ENCODE peak calls at places on chromosomes 12 and 14, in five cellular contexts. Z, F, C, R and Q are unnamed samples.

GRCh38 chr12:112261559-112261958 is 120.7 kb downstream of the HECTD4 start:
- DNase-seq in Z (peak), F (peak), C (no peak), R (no peak), Q (no peak)

GRCh38 chr14:96055065-96055752 is 16.0 kb downstream of the C14orf132 start:
- DNase-seq in Z (no peak), F (no peak), C (no peak), R (no peak), Q (no peak)

GRCh38 chr12:28340261-28340660 is 150.0 kb downstream of the CCDC91 start:
- DNase-seq in Z (no peak), F (no peak), C (no peak), R (no peak), Q (no peak)

GRCh38 chr14:50091240-50091914 is 25.0 kb downstream of the VCPKMT start:
- DNase-seq in Z (no peak), F (no peak), C (no peak), R (no peak), Q (no peak)

GRCh38 chr14:99730876-99731351 is 46.8 kb downstream of the CYP46A1 start:
- DNase-seq in Z (no peak), F (no peak), C (no peak), R (peak), Q (no peak)

GRCh38 chr14:61226015-61226654 is 55.0 kb downstream of the TMEM30B start:
- DNase-seq in Z (no peak), F (no peak), C (no peak), R (no peak), Q (no peak)

GRCh38 chr14:77316872-77317271 is 3.8 kb downstream of the POMT2 start:
- DNase-seq in Z (peak), F (no peak), C (no peak), R (no peak), Q (no peak)

GRCh38 chr14:60300019-60300418 is 51.0 kb downstream of the PPM1A start:
- DNase-seq in Z (no peak), F (no peak), C (no peak), R (no peak), Q (no peak)

GRCh38 chr14:31080060-31080459 is 53.9 kb upstream of the STRN3 start:
- DNase-seq in Z (peak), F (no peak), C (no peak), R (no peak), Q (no peak)

GRCh38 chr14:89340200-89340667 is 76.8 kb downstream of the FOXN3 start:
- DNase-seq in Z (peak), F (no peak), C (no peak), R (no peak), Q (no peak)

GRCh38 chr12:106521901-106522300 is 60.9 kb upstream of the RFX4 start:
- DNase-seq in Z (no peak), F (no peak), C (no peak), R (no peak), Q (no peak)

GRCh38 chr12:95623554-95624170 is 72.4 kb upstream of the USP44 start:
- DNase-seq in Z (peak), F (peak), C (no peak), R (peak), Q (peak)

GRCh38 chr12:58412466-58412865 is 471.1 kb downstream of the ATP23 start:
- DNase-seq in Z (no peak), F (peak), C (no peak), R (no peak), Q (no peak)

GRCh38 chr12:41967668-41968649 is 176.7 kb downstream of the GXYLT1 start:
- DNase-seq in Z (peak), F (peak), C (no peak), R (no peak), Q (no peak)

GRCh38 chr12:19288603-19289244 is 150.6 kb upstream of the AEBP2 start:
- DNase-seq in Z (peak), F (peak), C (no peak), R (no peak), Q (no peak)

GRCh38 chr12:127260531-127260930 is 1006.4 kb upstream of the TMEM132C start:
- DNase-seq in Z (peak), F (no peak), C (no peak), R (no peak), Q (no peak)

GRCh38 chr14:101442451-101442850 is 118.8 kb upstream of the DIO3 start:
- DNase-seq in Z (no peak), F (no peak), C (no peak), R (peak), Q (no peak)

GRCh38 chr12:76455582-76456345 is 103.8 kb downstream of the OSBPL8 start:
- DNase-seq in Z (peak), F (peak), C (no peak), R (no peak), Q (peak)

GRCh38 chr12:24424889-24425600 is 475.6 kb upstream of the SOX5 start:
- DNase-seq in Z (no peak), F (no peak), C (no peak), R (no peak), Q (no peak)

DNA sequence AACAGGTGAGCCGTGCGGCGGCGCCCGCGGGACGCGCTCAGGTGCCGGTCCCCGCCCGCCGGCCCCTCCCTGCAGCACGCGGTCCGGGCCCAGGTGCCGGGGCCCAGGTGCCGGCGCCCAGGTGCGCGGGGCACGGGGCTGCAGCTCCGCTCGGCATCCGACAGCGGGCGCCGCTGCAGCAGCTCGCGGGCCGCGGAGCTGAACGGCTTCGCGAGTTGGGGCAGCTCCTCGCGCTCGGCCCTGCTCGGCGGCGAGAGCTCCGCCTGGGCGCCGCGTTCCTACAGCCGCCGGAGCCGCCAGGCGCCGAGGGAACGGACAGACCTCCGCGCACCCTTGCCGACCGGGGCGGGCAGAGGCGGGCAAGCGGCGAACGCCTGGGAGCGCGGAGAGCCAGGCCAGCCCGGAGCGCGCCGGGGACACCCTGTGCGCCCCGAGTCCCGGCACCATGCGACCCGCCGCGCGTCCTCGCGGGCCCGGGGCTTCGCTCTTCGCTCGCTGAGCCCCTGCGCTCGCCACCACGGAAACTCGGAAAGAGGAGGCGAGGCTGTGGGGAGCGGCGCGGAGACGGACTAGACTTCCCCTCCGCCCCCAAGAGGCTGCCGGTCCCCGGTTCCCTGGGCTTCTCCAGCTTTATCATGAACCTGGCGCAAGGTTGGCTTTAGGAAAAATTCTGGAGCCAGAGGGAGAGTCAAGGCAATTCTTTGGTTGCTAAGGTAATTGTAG is at the start of gene RGS6:
- DNase-seq in Z (peak), F (peak), C (no peak), R (no peak), Q (no peak)
- H3K4me3 ChIP-seq in Z (no peak), F (peak), C (peak), R (peak), Q (no peak)

DNA sequence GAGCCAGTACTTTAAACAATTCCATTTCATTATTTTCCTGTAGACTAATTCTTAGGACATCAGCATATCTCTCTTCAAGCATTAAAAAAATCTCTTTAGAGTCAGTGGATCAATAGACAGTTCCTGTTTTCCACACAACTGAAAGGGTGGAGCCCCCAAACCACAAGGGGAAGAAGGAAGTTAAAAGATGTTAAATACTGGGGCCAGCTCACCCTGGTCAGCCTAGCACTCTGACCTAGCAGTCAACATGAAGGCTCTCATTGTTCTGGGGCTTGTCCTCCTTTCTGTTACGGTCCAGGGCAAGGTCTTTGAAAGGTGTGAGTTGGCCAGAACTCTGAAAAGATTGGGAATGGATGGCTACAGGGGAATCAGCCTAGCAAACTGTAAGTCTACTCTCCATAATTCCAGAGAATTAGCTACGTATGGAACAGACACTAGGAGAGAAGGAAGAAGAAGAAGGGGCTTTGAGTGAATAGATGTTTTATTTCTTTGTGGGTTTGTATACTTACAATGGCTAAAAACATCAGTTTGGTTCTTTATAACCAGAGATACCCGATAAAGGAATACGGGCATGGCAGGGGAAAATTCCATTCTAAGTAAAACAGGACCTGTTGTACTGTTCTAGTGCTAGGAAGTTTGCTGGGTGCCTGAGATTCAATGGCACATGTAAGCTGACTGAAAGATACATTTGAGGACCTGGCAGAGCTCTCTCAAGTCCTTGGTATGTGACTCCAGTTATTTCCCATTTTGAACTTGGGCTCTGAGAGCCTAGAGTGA is at the start of gene LYZ:
- DNase-seq in Z (no peak), F (no peak), C (no peak), R (no peak), Q (no peak)
- H3K4me3 ChIP-seq in Z (no peak), F (no peak), C (no peak), R (no peak), Q (no peak)

GRCh38 chr14:68967459-68967940 is 11.6 kb downstream of the ACTN1 start:
- DNase-seq in Z (no peak), F (no peak), C (no peak), R (no peak), Q (no peak)
- H3K4me3 ChIP-seq in Z (no peak), F (no peak), C (no peak), R (no peak), Q (no peak)

GRCh38 chr14:24261969-24262327 is 1.0 kb downstream of the TGM1 start:
- DNase-seq in Z (no peak), F (no peak), C (no peak), R (no peak), Q (no peak)
- H3K4me3 ChIP-seq in Z (peak), F (no peak), C (peak), R (no peak), Q (no peak)

DNA sequence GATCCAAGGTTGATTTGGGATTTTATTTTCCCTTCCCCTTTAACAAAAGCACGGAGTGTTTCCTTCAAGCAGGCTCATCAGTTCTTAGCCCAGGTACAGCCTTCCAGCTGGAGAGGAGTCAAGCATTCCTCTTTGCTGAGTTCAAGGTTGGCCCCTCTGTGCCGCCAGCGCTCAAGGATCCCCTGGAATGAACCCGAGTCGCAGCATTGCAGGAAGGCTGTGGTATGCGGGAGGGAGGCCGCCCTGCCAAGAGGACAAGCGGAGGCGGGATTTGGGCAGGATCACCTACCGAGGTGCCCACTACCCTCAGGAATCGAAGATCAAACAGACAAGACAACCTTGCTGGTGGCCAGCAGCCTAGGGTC is 53.9 kb upstream of the NCOR2 start:
- DNase-seq in Z (peak), F (peak), C (no peak), R (peak), Q (no peak)
- H3K4me3 ChIP-seq in Z (no peak), F (no peak), C (no peak), R (no peak), Q (no peak)

GRCh38 chr12:2689879-2690278 is 104.9 kb upstream of the FKBP4 start:
- DNase-seq in Z (no peak), F (no peak), C (no peak), R (no peak), Q (no peak)
- H3K4me3 ChIP-seq in Z (no peak), F (no peak), C (no peak), R (no peak), Q (no peak)